ENCODE peak calls at places on chromosomes 6 and 20, in nine cellular contexts. Q is mammary epithelial cell; Y is endodermal cell; A is mucosa of descending colon; J is H7; F is CD8-positive, alpha-beta memory T cell; C is ovary; L is CD4-positive, CD25-positive, alpha-beta regulatory T cell; W is spleen. O is an unnamed sample.

GRCh38 chr6:57097596-57097995 is 7.6 kb downstream of the ZNF451 start:
- DNase-seq in W (no peak), L (no peak), Q (peak; percentile 20), F (no peak), Y (no peak), J (no peak), C (no peak), A (no peak), O (no peak)

GRCh38 chr20:38272398-38272797 is 11.9 kb upstream of the KIAA1755 start:
- DNase-seq in Q (peak; percentile 76), W (no peak), F (no peak), L (no peak), C (no peak), A (no peak), J (no peak), Y (no peak), O (peak; percentile 38)

GRCh38 chr6:42984924-42985475 is 630 bp downstream of the PPP2R5D start:
- DNase-seq in A (no peak), L (peak; percentile 50), Q (no peak), J (peak; percentile 79), C (peak; percentile 33), Y (peak; percentile 76), F (no peak), W (no peak), O (no peak)

GRCh38 chr20:24672886-24673677 is 203.7 kb downstream of the SYNDIG1 start:
- DNase-seq in Q (peak; percentile 79), F (no peak), C (no peak), W (peak; percentile 66), Y (no peak), A (no peak), J (no peak), L (no peak), O (peak; percentile 52)

GRCh38 chr6:44233560-44234100 is 10.2 kb downstream of the SLC29A1 start:
- DNase-seq in J (peak; percentile 23), C (no peak), W (peak; percentile 58), A (no peak), F (no peak), L (no peak), Y (no peak), Q (no peak), O (no peak)

GRCh38 chr6:10030942-10031537 is 383.8 kb downstream of the TFAP2A start:
- DNase-seq in J (peak; percentile 33), Q (peak; percentile 16), A (no peak), Y (no peak), F (no peak), W (no peak), L (peak; percentile 7), C (no peak), O (no peak)

GRCh38 chr6:15025416-15025815 is 220.5 kb upstream of the JARID2 start:
- DNase-seq in F (no peak), A (no peak), C (no peak), L (no peak), Q (no peak), J (no peak), W (no peak), Y (no peak), O (no peak)

GRCh38 chr20:47765715-47766594 is 19.3 kb downstream of the SULF2 start:
- DNase-seq in Q (no peak), Y (peak; percentile 68), L (no peak), C (no peak), W (no peak), J (peak; percentile 78), F (no peak), A (no peak), O (no peak)

GRCh38 chr6:24910331-24910849 is 25.4 kb downstream of the RIPOR2 start:
- DNase-seq in Q (peak; percentile 16), A (peak; percentile 56), L (no peak), J (peak; percentile 64), Y (peak; percentile 64), F (no peak), C (peak; percentile 21), W (peak; percentile 85), O (no peak)

GRCh38 chr20:10309326-10309725 is 90.7 kb downstream of the SNAP25 start:
- DNase-seq in C (no peak), A (no peak), W (no peak), J (no peak), F (no peak), L (no peak), Y (no peak), Q (peak; percentile 83), O (no peak)

GRCh38 chr6:81751388-81752083 is 945 bp downstream of the TENT5A start:
- DNase-seq in L (peak; percentile 44), Y (peak; percentile 76), Q (peak; percentile 44), W (peak; percentile 94), J (peak; percentile 35), C (peak; percentile 61), F (peak; percentile 25), A (peak; percentile 82), O (peak; percentile 85)

GRCh38 chr6:392441-393390 is 1.2 kb downstream of the IRF4 start:
- DNase-seq in L (peak; percentile 66), Y (peak; percentile 79), W (peak; percentile 86), A (no peak), F (peak; percentile 31), C (no peak), J (peak; percentile 85), Q (no peak), O (no peak)

GRCh38 chr6:154404791-154405400 is 48.3 kb upstream of the IPCEF1 start:
- DNase-seq in A (no peak), W (no peak), J (no peak), Y (no peak), Q (no peak), F (no peak), L (peak; percentile 44), C (no peak), O (no peak)

GRCh38 chr6:154406301-154406700 is 49.7 kb upstream of the IPCEF1 start:
- DNase-seq in C (no peak), A (no peak), J (no peak), W (no peak), L (no peak), Y (no peak), F (no peak), Q (no peak), O (no peak)

GRCh38 chr6:154407440-154407839 is 50.8 kb upstream of the IPCEF1 start:
- DNase-seq in A (no peak), W (no peak), L (no peak), C (no peak), Y (no peak), Q (no peak), J (no peak), F (no peak), O (no peak)

GRCh38 chr6:154408906-154409500 is 52.4 kb upstream of the IPCEF1 start:
- DNase-seq in C (peak; percentile 41), Q (no peak), F (no peak), A (no peak), J (no peak), L (no peak), W (no peak), Y (no peak), O (no peak)

GRCh38 chr6:154406869-154407268 is 50.3 kb upstream of the IPCEF1 start:
- DNase-seq in Y (no peak), A (no peak), J (no peak), W (no peak), F (no peak), C (no peak), Q (no peak), L (no peak), O (no peak)
- H3K4me3 ChIP-seq in Y (no peak overlapping the region), A (no peak overlapping the region), J (no peak overlapping the region), W (no peak overlapping the region), F (no peak overlapping the region), C (no peak overlapping the region), Q (no peak overlapping the region), L (no peak overlapping the region), O (no peak overlapping the region)

DNA sequence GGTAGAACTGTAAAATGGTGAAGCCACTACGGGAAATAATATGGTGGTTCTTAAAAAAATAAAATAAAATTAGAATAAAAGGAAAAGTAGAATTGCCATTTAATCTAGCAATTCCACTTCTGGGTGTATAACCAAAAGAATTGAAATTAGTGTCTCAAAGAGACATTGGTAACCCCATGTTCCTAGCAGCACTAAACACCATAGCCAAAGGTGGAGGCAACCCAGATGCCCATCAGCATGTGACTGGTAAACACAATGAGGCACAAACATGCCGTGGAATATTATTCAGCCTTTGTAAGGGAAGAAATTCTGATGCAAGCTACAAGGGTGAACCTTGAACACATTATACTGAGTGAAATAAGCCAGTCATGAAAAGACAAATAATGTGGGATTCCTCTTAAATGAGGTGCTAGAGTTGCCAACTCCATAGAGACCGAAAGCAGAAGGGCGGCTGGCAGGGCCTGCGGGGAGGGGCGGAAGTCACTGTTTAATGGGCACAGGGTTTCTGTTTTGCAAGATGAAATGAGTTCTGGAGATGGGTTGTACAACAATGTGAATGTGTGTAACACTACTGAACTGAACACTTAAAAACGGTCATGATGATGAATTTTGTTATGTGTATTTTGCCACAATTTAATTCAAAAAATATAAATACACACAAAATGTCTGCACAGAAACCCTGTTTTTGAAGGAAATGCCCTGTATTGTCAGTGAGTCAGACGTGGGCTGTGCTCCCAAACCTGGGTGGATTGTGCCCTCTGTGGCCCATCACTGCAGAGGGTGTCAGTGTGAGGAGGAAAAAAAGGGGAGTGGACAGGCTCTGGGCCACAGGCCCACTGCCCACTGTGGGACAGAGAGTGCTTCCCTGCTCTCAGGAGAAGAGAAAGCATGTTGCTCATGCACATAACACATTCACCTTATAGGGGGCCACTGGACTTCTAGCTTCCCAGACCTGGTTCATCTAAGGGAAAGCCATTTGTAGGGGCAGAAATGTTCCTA is 49.6 kb upstream of the CD93 start:
- DNase-seq in Q (no peak), Y (no peak), J (no peak), C (no peak), W (no peak), A (no peak), F (no peak), L (no peak), O (peak; percentile 66)
- H3K4me3 ChIP-seq in Q (no peak overlapping the region), Y (no peak overlapping the region), J (no peak overlapping the region), C (no peak overlapping the region), W (no peak overlapping the region), A (no peak overlapping the region), F (no peak overlapping the region), L (no peak overlapping the region), O (no peak overlapping the region)

DNA sequence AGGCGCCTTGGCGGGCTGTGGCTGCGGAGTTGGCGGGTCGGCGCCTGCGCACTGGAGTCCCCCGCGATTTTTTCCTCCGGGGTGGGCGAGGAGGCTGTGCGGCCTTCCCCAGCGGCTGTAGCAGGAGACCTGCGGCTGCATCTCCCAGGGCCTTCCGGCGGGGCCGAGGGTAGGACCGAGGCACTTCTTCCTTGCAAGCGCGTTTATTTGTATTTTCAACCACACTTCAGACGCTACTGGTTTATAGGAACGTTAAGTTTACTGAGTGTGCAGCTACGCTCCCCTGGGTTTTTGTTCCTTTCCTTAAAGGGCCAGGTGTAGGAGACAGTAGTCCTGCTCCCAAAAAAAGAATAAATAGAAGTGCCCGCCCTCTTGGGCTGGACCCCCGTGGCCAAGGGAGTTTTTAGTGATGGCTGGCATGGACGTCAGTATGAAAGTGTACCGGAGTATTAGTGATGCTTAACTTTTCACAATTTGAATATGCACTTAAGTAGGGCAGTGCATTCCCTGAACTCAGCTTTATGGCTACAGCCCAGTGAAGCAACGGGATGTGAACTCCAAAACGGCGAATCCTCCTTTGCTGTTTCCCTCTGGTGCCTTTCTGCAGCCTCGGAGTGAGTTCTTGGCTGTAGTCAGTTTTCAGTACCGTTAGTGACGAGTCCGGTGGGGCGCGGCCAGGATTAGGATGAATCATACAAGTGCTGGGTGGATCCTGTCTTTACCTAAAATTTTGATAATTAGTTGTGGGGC is 971 bp upstream of the FBXO5 start:
- DNase-seq in Q (peak; percentile 82), F (peak; percentile 24), Y (peak; percentile 98), L (peak; percentile 84), W (peak; percentile 98), A (peak; percentile 88), C (peak; percentile 96), J (peak; percentile 23), O (peak; percentile 96)
- H3K4me3 ChIP-seq in Q (peak overlapping the region; percentile 72), F (peak overlapping the region; percentile 75), Y (peak overlapping the region; percentile 95), L (peak overlapping the region; percentile 96), W (peak overlapping the region; percentile 94), A (peak overlapping the region; percentile 63), C (peak overlapping the region; percentile 74), J (peak overlapping the region; percentile 47), O (peak overlapping the region; percentile 77)

GRCh38 chr6:29479560-29479959 is 8.2 kb downstream of the MAS1L start:
- DNase-seq in Q (no peak), L (no peak), C (no peak), A (no peak), W (no peak), F (no peak), J (no peak), Y (no peak), O (no peak)
- H3K4me3 ChIP-seq in Q (no peak overlapping the region), L (no peak overlapping the region), C (no peak overlapping the region), A (no peak overlapping the region), W (no peak overlapping the region), F (no peak overlapping the region), J (no peak overlapping the region), Y (no peak overlapping the region), O (no peak overlapping the region)

O was measured in sigmoid colon.